ENCODE peak calls at places on chromosomes 3 and 15, in ten cellular contexts. Y, V, Q, A, W, O, M, P, Z and H are unnamed samples.
A peak's percentile ranks its signal among the peaks of the same experiment; 100 is the strongest.

GRCh38 chr3:100496711-100497261 is 4.4 kb downstream of the TMEM45A start:
- DNase-seq in P (no peak), O (no peak), Z (peak; percentile 58), A (no peak), W (peak; percentile 86), Y (no peak), M (no peak), Q (no peak), V (peak; percentile 64), H (peak; percentile 35)

GRCh38 chr15:32857732-32858131 is 139.9 kb downstream of the GREM1 start:
- DNase-seq in A (no peak), Y (no peak), Q (no peak), W (no peak), M (no peak), O (no peak), V (no peak), Z (no peak), P (no peak), H (no peak)

GRCh38 chr3:123884258-123884831 is at the start of gene MYLK:
- DNase-seq in W (peak; percentile 86), Y (no peak), Q (peak; percentile 80), V (peak; percentile 92), M (peak; percentile 87), A (peak; percentile 88), Z (peak; percentile 86), P (peak; percentile 96), O (peak; percentile 67), H (peak; percentile 91)

GRCh38 chr3:66860771-66861170 is 137.3 kb upstream of the KBTBD8 start:
- DNase-seq in O (no peak), A (no peak), P (no peak), V (no peak), M (no peak), Z (no peak), Q (no peak), W (no peak), Y (no peak), H (no peak)

GRCh38 chr3:164199982-164200823 is 878.1 kb downstream of the SI start:
- DNase-seq in V (no peak), A (no peak), M (no peak), W (peak; percentile 35), O (no peak), Q (no peak), Z (no peak), Y (no peak), P (no peak), H (no peak)

GRCh38 chr3:30188713-30189112 is 417.7 kb upstream of the TGFBR2 start:
- DNase-seq in A (no peak), Y (no peak), P (no peak), M (no peak), Q (no peak), W (no peak), Z (no peak), V (no peak), O (no peak), H (no peak)

GRCh38 chr3:89108154-89108553 is 733 bp downstream of the EPHA3 start:
- DNase-seq in A (no peak), Y (no peak), Q (no peak), W (no peak), Z (no peak), M (no peak), P (no peak), V (no peak), O (no peak), H (no peak)

GRCh38 chr15:70763120-70763949 is at the start of gene UACA:
- DNase-seq in Y (peak; percentile 32), V (peak; percentile 99), Q (peak; percentile 4), W (peak; percentile 98), A (peak; percentile 98), O (peak; percentile 86), Z (peak; percentile 94), M (peak; percentile 91), P (peak; percentile 99), H (peak; percentile 98)

GRCh38 chr15:57667171-57667924 is 39.2 kb upstream of the POLR2M start:
- DNase-seq in P (no peak), A (no peak), V (peak; percentile 70), Q (peak; percentile 9), Y (no peak), Z (peak; percentile 71), M (no peak), O (no peak), W (peak; percentile 91), H (peak; percentile 82)

GRCh38 chr3:47865192-47865591 is 62.3 kb downstream of the DHX30 start:
- DNase-seq in W (no peak), Q (no peak), P (no peak), V (no peak), Z (no peak), A (no peak), O (no peak), Y (no peak), M (no peak), H (no peak)

GRCh38 chr3:129323651-129324294 is 45.1 kb downstream of the HMCES start:
- DNase-seq in W (no peak), Q (peak; percentile 25), P (no peak), A (no peak), O (no peak), Z (no peak), M (peak; percentile 69), V (no peak), Y (no peak), H (no peak)

GRCh38 chr3:11698326-11699082 is 54.8 kb upstream of the VGLL4 start:
- DNase-seq in M (no peak), P (no peak), Y (no peak), Q (no peak), V (no peak), O (no peak), W (no peak), Z (no peak), A (no peak), H (no peak)

GRCh38 chr15:65066635-65067333 is 1.0 kb downstream of the RASL12 start:
- DNase-seq in M (no peak), Z (no peak), V (no peak), A (peak; percentile 80), O (no peak), W (no peak), P (no peak), Q (no peak), Y (no peak), H (no peak)

GRCh38 chr3:194472290-194472920 is 14.4 kb downstream of the ATP13A3 start:
- DNase-seq in V (peak; percentile 81), Z (peak; percentile 61), M (peak; percentile 35), A (no peak), Y (peak; percentile 26), P (no peak), Q (peak; percentile 67), W (peak; percentile 19), O (no peak), H (peak; percentile 54)

GRCh38 chr15:98421419-98422085 is 226.8 kb upstream of the IGF1R start:
- DNase-seq in P (peak; percentile 91), A (peak; percentile 87), M (peak; percentile 78), Z (peak; percentile 15), Q (peak; percentile 61), V (peak; percentile 24), W (no peak), Y (peak; percentile 51), O (peak; percentile 80), H (peak; percentile 80)

GRCh38 chr3:194810076-194810475 is 124.4 kb downstream of the FAM43A start:
- DNase-seq in W (no peak), Z (no peak), Y (no peak), V (no peak), M (no peak), Q (no peak), O (no peak), A (no peak), P (no peak), H (no peak)

GRCh38 chr15:90637693-90638092 is 79.5 kb upstream of the BLM start:
- DNase-seq in Z (no peak), M (no peak), V (no peak), Q (no peak), W (no peak), O (no peak), P (no peak), A (no peak), Y (no peak), H (no peak)

GRCh38 chr15:36841154-36841553 is 259.2 kb downstream of the MEIS2 start:
- DNase-seq in V (no peak), W (no peak), Y (no peak), Q (no peak), O (no peak), P (no peak), A (no peak), M (no peak), Z (no peak), H (no peak)

GRCh38 chr3:135034881-135035440 is 239.9 kb downstream of the EPHB1 start:
- DNase-seq in M (no peak), O (no peak), Y (no peak), Q (no peak), P (no peak), A (no peak), Z (peak; percentile 8), W (no peak), V (no peak), H (peak; percentile 52)

GRCh38 chr3:179038216-179038898 is 33.3 kb downstream of the ZMAT3 start:
- DNase-seq in Q (no peak), Y (no peak), O (no peak), Z (no peak), M (no peak), P (no peak), W (no peak), A (no peak), V (no peak), H (no peak)

GRCh38 chr3:15325228-15325627 is 7.2 kb downstream of the SH3BP5 start:
- DNase-seq in W (peak; percentile 94), O (no peak), Z (peak; percentile 90), M (no peak), Q (no peak), A (no peak), Y (no peak), V (peak; percentile 53), P (peak; percentile 68), H (peak; percentile 55)

GRCh38 chr3:108250626-108251025 is 28.4 kb upstream of the IFT57 start:
- DNase-seq in M (no peak), W (peak; percentile 61), O (no peak), Y (no peak), V (no peak), Q (no peak), Z (no peak), P (no peak), A (no peak), H (no peak)

GRCh38 chr3:58009749-58010535 is 1.7 kb downstream of the FLNB start:
- DNase-seq in O (no peak), A (peak; percentile 58), Z (no peak), W (no peak), Q (peak; percentile 20), M (no peak), V (no peak), P (no peak), Y (no peak), H (no peak)

GRCh38 chr3:52028572-52028971 is 27.8 kb downstream of the DUSP7 start:
- DNase-seq in M (no peak), Y (no peak), V (no peak), Q (no peak), A (no peak), Z (no peak), P (no peak), O (no peak), W (no peak), H (peak; percentile 44)

GRCh38 chr3:155555479-155556065 is 189.3 kb downstream of the PLCH1 start:
- DNase-seq in V (no peak), Y (no peak), O (no peak), M (no peak), Z (peak; percentile 42), W (no peak), A (no peak), P (no peak), Q (no peak), H (no peak)

GRCh38 chr15:89812847-89813320 is 1.8 kb downstream of the ANPEP start:
- DNase-seq in W (no peak), Z (no peak), Y (no peak), A (no peak), O (no peak), V (no peak), P (no peak), Q (no peak), M (no peak), H (no peak)

GRCh38 chr3:30550246-30550645 is 56.2 kb upstream of the TGFBR2 start:
- DNase-seq in Z (no peak), Y (no peak), Q (no peak), P (no peak), A (no peak), O (no peak), V (no peak), W (no peak), M (no peak), H (no peak)

GRCh38 chr15:101169457-101170071 is 82.3 kb downstream of the CHSY1 start:
- DNase-seq in P (no peak), A (peak; percentile 59), V (peak; percentile 50), Q (no peak), W (no peak), Y (no peak), Z (no peak), M (no peak), O (peak; percentile 31), H (peak; percentile 43)